ENCODE peak calls at places on chromosomes 12 and 14, in six cellular contexts. Y is epithelial cell of esophagus; U is DND-41; V is CD8-positive, alpha-beta T cell; B is cardiac fibroblast; O is AG10803. Q is an unnamed sample.
A peak's percentile ranks its signal among the peaks of the same experiment; 100 is the strongest.

GRCh38 chr12:7374423-7375144 is 69.4 kb downstream of the CD163L1 start:
- DNase-seq in V (no peak), B (peak; percentile 34), Y (peak; percentile 47), U (peak; percentile 10), O (peak; percentile 48), Q (no peak)

GRCh38 chr12:132006056-132006680 is 56.4 kb downstream of the EP400 start:
- DNase-seq in V (no peak), O (peak; percentile 72), B (no peak), Y (no peak), U (no peak), Q (no peak)

GRCh38 chr14:80390911-80391310 is 179.6 kb upstream of the DIO2 start:
- DNase-seq in O (peak; percentile 53), V (no peak), Y (peak; percentile 92), B (peak; percentile 91), U (no peak), Q (peak; percentile 25)

GRCh38 chr12:92696240-92696639 is 6.5 kb upstream of the PLEKHG7 start:
- DNase-seq in V (no peak), B (peak; percentile 60), O (peak; percentile 63), U (no peak), Y (no peak), Q (peak; percentile 45)

GRCh38 chr14:28949503-28949902 is 182.9 kb downstream of the FOXG1 start:
- DNase-seq in B (no peak), Y (no peak), U (no peak), V (no peak), O (no peak), Q (no peak)

GRCh38 chr14:100246809-100247428 is 8.0 kb downstream of the YY1 start:
- DNase-seq in V (no peak), B (peak; percentile 55), Y (peak; percentile 71), U (no peak), O (peak; percentile 34), Q (no peak)

GRCh38 chr12:54390668-54391551 is 6.4 kb upstream of the ZNF385A start:
- DNase-seq in V (peak; percentile 69), U (no peak), B (no peak), Y (peak; percentile 82), O (no peak), Q (no peak)

GRCh38 chr12:65509953-65510352 is 231.5 kb downstream of the MSRB3 start:
- DNase-seq in O (no peak), B (no peak), Y (no peak), U (no peak), V (no peak), Q (no peak)

GRCh38 chr14:22594156-22594716 is 3.9 kb upstream of the ABHD4 start:
- DNase-seq in O (no peak), Y (no peak), U (no peak), V (no peak), B (no peak), Q (no peak)

GRCh38 chr12:64890873-64891468 is 66.5 kb downstream of the TBC1D30 start:
- DNase-seq in B (peak; percentile 81), U (no peak), O (peak; percentile 58), V (no peak), Y (peak; percentile 69), Q (no peak)

GRCh38 chr12:12294215-12295005 is 27.6 kb upstream of the LRP6 start:
- DNase-seq in B (no peak), Y (no peak), V (no peak), O (peak; percentile 45), U (no peak), Q (no peak)

GRCh38 chr12:79710707-79711483 is 20.1 kb upstream of the PAWR start:
- DNase-seq in Y (no peak), V (no peak), U (no peak), O (no peak), B (no peak), Q (no peak)

GRCh38 chr12:133129368-133130037 is 571 bp downstream of the ZNF891 start:
- DNase-seq in V (no peak), O (peak; percentile 14), Y (peak; percentile 47), B (peak; percentile 46), U (peak; percentile 18), Q (no peak)

GRCh38 chr14:68042591-68043210 is 223.1 kb downstream of the RAD51B start:
- DNase-seq in U (no peak), O (no peak), B (no peak), V (no peak), Y (peak; percentile 97), Q (no peak)

GRCh38 chr12:68138480-68138879 is 21.1 kb downstream of the IFNG start:
- DNase-seq in V (no peak), U (no peak), B (no peak), O (no peak), Y (no peak), Q (no peak)

GRCh38 chr14:70709726-70710382 is 68.1 kb downstream of the TTC9 start:
- DNase-seq in O (no peak), Y (peak; percentile 77), U (no peak), B (no peak), V (no peak), Q (no peak)

GRCh38 chr14:101125313-101125712 is 221.8 kb upstream of the RTL1 start:
- DNase-seq in B (no peak), V (peak; percentile 5), U (no peak), O (no peak), Y (no peak), Q (no peak)

GRCh38 chr12:2057041-2057792 is 4.4 kb downstream of the CACNA1C start:
- DNase-seq in Y (peak; percentile 19), B (peak; percentile 62), U (peak; percentile 57), V (peak; percentile 27), O (peak; percentile 51), Q (no peak)

GRCh38 chr14:69241577-69241976 is 18.4 kb upstream of the GALNT16 start:
- DNase-seq in Y (no peak), B (no peak), U (no peak), O (no peak), V (no peak), Q (no peak)

GRCh38 chr14:91934554-91935285 is 12.8 kb downstream of the FBLN5 start:
- DNase-seq in U (no peak), V (no peak), B (no peak), O (no peak), Y (no peak), Q (no peak)

GRCh38 chr12:1001507-1001906 is 10.5 kb downstream of the ERC1 start:
- DNase-seq in U (no peak), Y (no peak), O (no peak), V (no peak), B (no peak), Q (no peak)

GRCh38 chr12:1003600-1004271 is 12.7 kb downstream of the ERC1 start:
- DNase-seq in U (peak; percentile 18), O (no peak), B (no peak), Y (no peak), V (no peak), Q (no peak)

GRCh38 chr12:996881-997280 is 5.9 kb downstream of the ERC1 start:
- DNase-seq in B (no peak), V (no peak), Y (no peak), U (no peak), O (no peak), Q (no peak)

GRCh38 chr12:997505-997904 is 6.5 kb downstream of the ERC1 start:
- DNase-seq in Y (no peak), U (no peak), O (no peak), B (no peak), V (no peak), Q (no peak)

DNA sequence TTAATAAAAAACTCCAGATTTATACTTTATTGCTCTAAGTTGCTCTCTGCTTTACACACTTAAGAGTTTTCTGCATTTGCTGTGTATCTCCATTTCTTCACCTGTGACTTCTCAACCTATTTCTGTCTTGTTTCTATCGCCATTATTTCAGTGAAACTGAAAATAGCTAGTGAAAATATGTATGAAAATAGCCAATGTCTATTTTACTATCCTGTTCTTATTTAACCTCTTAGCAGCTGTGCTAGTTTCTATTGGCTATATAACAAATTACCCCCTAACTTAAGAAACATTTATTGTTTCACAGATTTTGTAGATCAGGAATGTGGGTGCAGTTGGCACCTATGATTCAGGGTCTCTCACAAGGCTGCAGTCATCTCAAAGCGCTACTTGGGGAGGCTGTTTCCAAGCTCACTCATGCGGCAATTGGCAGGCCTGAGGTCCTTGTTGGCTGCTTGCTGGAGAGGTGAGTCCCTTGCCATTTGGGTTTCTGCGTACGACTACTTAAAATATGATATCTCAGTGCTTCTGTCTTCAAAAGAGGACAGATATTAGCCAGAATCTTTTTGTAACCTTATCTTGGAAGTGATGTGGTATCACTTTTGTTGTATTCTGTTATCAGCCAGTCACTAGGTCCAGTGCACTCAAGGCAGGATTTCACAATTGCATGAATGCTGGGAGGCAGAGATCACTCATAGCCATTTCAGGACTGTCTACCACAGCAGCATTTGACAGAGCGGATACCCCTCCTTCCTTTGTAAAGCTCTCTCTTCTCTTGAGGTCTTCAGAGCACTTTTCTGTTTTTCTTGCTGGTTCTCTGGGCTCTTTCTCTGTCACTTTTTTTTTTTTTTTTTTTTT is 7.2 kb downstream of the ERC1 start:
- DNase-seq in V (no peak), Y (no peak), O (no peak), B (no peak), U (no peak), Q (no peak)
- H3K4me3 ChIP-seq in V (no peak overlapping the region), Y (no peak overlapping the region), O (no peak overlapping the region), B (no peak overlapping the region), U (no peak overlapping the region), Q (no peak overlapping the region)

DNA sequence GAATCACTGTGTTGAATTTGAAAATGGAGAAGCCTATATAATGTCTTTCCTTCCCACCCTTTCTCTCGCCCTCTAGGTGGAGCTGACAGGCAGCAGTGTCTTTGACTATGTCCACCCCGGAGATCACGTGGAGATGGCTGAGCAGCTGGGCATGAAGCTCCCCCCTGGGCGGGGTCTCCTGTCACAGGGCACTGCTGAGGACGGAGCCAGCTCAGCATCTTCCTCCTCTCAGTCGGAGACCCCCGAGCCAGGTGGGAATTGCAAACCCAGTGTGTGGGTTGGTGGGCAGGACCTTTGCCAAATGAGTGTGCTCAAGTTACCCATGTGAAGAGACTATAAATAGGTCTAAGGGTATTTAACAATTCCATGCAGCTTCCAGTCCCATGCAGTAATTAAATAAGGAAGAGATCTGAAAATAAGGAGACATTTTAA is 274.7 kb downstream of the EGLN3 start:
- DNase-seq in O (no peak), Y (peak; percentile 53), U (peak; percentile 4), B (peak; percentile 65), V (no peak), Q (no peak)
- H3K4me3 ChIP-seq in O (no peak overlapping the region), Y (no peak overlapping the region), U (no peak overlapping the region), B (no peak overlapping the region), V (no peak overlapping the region), Q (no peak overlapping the region)

GRCh38 chr12:109432431-109432830 is 44.7 kb downstream of the KCTD10 start:
- DNase-seq in O (no peak), B (no peak), U (no peak), Y (peak; percentile 90), V (no peak), Q (no peak)

GRCh38 chr12:109433618-109434017 is 43.5 kb downstream of the KCTD10 start:
- DNase-seq in O (no peak), Y (no peak), B (no peak), V (no peak), U (no peak), Q (peak; percentile 17)

GRCh38 chr12:109430244-109430643 is 46.9 kb downstream of the KCTD10 start:
- DNase-seq in V (no peak), Y (no peak), U (no peak), O (no peak), B (no peak), Q (no peak)

GRCh38 chr12:109434556-109434955 is 42.5 kb downstream of the KCTD10 start:
- DNase-seq in B (no peak), Y (no peak), O (no peak), U (no peak), V (no peak), Q (no peak)

GRCh38 chr12:109432842-109433304 is 44.2 kb downstream of the KCTD10 start:
- DNase-seq in U (peak; percentile 67), Y (peak; percentile 85), V (peak; percentile 79), B (peak; percentile 86), O (peak; percentile 80), Q (peak; percentile 57)
- H3K4me3 ChIP-seq in U (no peak overlapping the region), Y (no peak overlapping the region), V (peak overlapping the region; percentile 25), B (no peak overlapping the region), O (no peak overlapping the region), Q (no peak overlapping the region)

GRCh38 chr12:53045646-53046045 is 4.2 kb upstream of the TNS2 start:
- DNase-seq in V (no peak), Y (no peak), U (no peak), B (no peak), O (no peak), Q (no peak)
- H3K4me3 ChIP-seq in V (no peak overlapping the region), Y (no peak overlapping the region), U (no peak overlapping the region), B (peak overlapping the region; percentile 85), O (peak overlapping the region; percentile 96), Q (peak overlapping the region; percentile 63)

Q was measured in skeletal muscle cell.